ENCODE peak calls at places on chromosomes 1 and 21, in ten cellular contexts. S is NCI-H69; R is AG09309; O is G401; I is activated CD4-positive, alpha-beta T cell treated with anti-CD3 and anti-CD28 coated beads, Interleukin-2, amount 50 U/mL, for 1 hour; F is activated T-helper 1 cell treated with anti-CD3 and anti-CD28 coated beads, Interleukin-12 subunit alpha, Interleukin-12 subunit beta, Interleukin-2, Interleukin-4 antibody, amounts not matched to agents 30 ng/mL and 10 ng/mL and 1 ng/mL, durations not matched to agents 14 hours and 24 hours and 36 hours; G is suprapubic skin; T is naive thymus-derived CD8-positive, alpha-beta T cell; P is stimulated activated CD8-positive, alpha-beta memory T cell treated with anti-CD3 and anti-CD28 coated beads, Interleukin-15, amount 100 ng/mL, for 48 hours; N is non-pigmented ciliary epithelial cell. U is an unnamed sample.

GRCh38 chr1:199956005-199956404 is 71.5 kb upstream of the NR5A2 start:
- DNase-seq in I (no peak), F (no peak), G (no peak), S (no peak), P (no peak), N (no peak), T (no peak), O (no peak), R (no peak), U (no peak)

GRCh38 chr1:2009297-2010053 is 5.9 kb upstream of the CFAP74 start:
- DNase-seq in T (no peak), R (no peak), O (peak), I (no peak), F (no peak), N (no peak), S (no peak), P (no peak), G (no peak), U (no peak)

GRCh38 chr1:152626688-152627087 is 3.8 kb upstream of the LCE3A start:
- DNase-seq in N (no peak), O (no peak), S (no peak), F (no peak), R (no peak), P (no peak), T (no peak), G (no peak), I (no peak), U (no peak)

GRCh38 chr1:10001016-10001665 is 4.1 kb downstream of the RBP7 start:
- DNase-seq in R (no peak), S (no peak), N (no peak), G (no peak), P (no peak), F (no peak), I (no peak), T (no peak), O (no peak), U (no peak)

GRCh38 chr21:42652527-42653491 is 612 bp upstream of the PDE9A start:
- DNase-seq in O (peak), T (no peak), G (no peak), S (peak), I (no peak), F (no peak), R (no peak), N (no peak), P (no peak), U (peak)

GRCh38 chr1:186093437-186093836 is 281.6 kb downstream of the TPR start:
- DNase-seq in T (no peak), G (no peak), R (no peak), N (no peak), P (no peak), I (no peak), S (peak), O (no peak), F (no peak), U (peak)

GRCh38 chr1:203265541-203265940 is 36.1 kb upstream of the CHIT1 start:
- DNase-seq in P (no peak), I (no peak), S (no peak), N (no peak), F (no peak), O (no peak), G (no peak), R (no peak), T (no peak), U (no peak)

GRCh38 chr1:158506369-158506987 is 34.5 kb downstream of the OR10R2 start:
- DNase-seq in G (no peak), S (peak), F (peak), O (no peak), I (peak), R (no peak), N (no peak), T (no peak), P (peak), U (peak)

GRCh38 chr1:50841791-50842387 is 118.2 kb downstream of the FAF1 start:
- DNase-seq in S (no peak), O (no peak), R (peak), G (no peak), I (no peak), T (no peak), F (no peak), N (peak), P (no peak), U (no peak)

GRCh38 chr1:94326329-94326728 is 88.9 kb upstream of the ARHGAP29 start:
- DNase-seq in I (no peak), N (no peak), F (no peak), R (no peak), S (peak), P (no peak), O (peak), G (no peak), T (no peak), U (no peak)

GRCh38 chr1:62954758-62955157 is 170.8 kb downstream of the ATG4C start:
- DNase-seq in G (no peak), T (no peak), R (no peak), O (no peak), I (no peak), S (no peak), N (no peak), P (no peak), F (no peak), U (no peak)

GRCh38 chr1:17802164-17802563 is 47.0 kb downstream of the ACTL8 start:
- DNase-seq in I (no peak), T (no peak), R (peak), P (no peak), S (no peak), N (no peak), O (no peak), G (peak), F (no peak), U (no peak)

GRCh38 chr1:180603850-180604226 is 28.0 kb upstream of the XPR1 start:
- DNase-seq in N (no peak), T (no peak), R (no peak), P (no peak), G (no peak), S (no peak), O (no peak), F (no peak), I (no peak), U (no peak)

GRCh38 chr1:226523646-226524406 is 24.7 kb upstream of the STUM start:
- DNase-seq in G (peak), R (no peak), S (no peak), N (no peak), F (no peak), I (no peak), O (no peak), P (no peak), T (no peak), U (no peak)

GRCh38 chr1:171841931-171842723 is 829 bp downstream of the DNM3 start:
- DNase-seq in R (no peak), O (peak), T (peak), S (peak), P (no peak), G (no peak), I (peak), F (no peak), N (no peak), U (peak)

GRCh38 chr1:4066860-4067599 is 167.0 kb upstream of the C1orf174 start:
- DNase-seq in S (no peak), G (no peak), O (no peak), N (no peak), F (no peak), T (no peak), R (no peak), I (no peak), P (no peak), U (no peak)

GRCh38 chr21:16522512-16522911 is 792.7 kb downstream of the USP25 start:
- DNase-seq in I (no peak), P (no peak), R (no peak), N (no peak), S (no peak), O (no peak), T (no peak), F (no peak), G (no peak), U (no peak)

GRCh38 chr1:232319106-232319505 is 310.8 kb downstream of the SIPA1L2 start:
- DNase-seq in G (no peak), R (no peak), P (no peak), S (peak), F (no peak), I (no peak), N (no peak), T (no peak), O (no peak), U (peak)

GRCh38 chr1:47207811-47208373 is 18.1 kb upstream of the PDZK1IP1 start:
- DNase-seq in F (no peak), T (no peak), S (no peak), N (no peak), G (no peak), P (no peak), O (no peak), I (no peak), R (no peak), U (no peak)

U was measured in left cardiac atrium.